ENCODE peak calls at places on chromosomes 6 and 20, in seven cellular contexts. S, C, R, T, D, O and B are unnamed samples.

GRCh38 chr20:4027590-4028265 is 12.4 kb upstream of the RNF24 start:
- DNase-seq in C (no peak), S (no peak), O (no peak), D (no peak), T (no peak), R (no peak), B (no peak)

GRCh38 chr6:164897523-164898094 is 411.8 kb downstream of the C6orf118 start:
- DNase-seq in R (no peak), D (no peak), S (no peak), O (no peak), C (no peak), T (no peak), B (peak)

GRCh38 chr6:156955494-156956183 is 178.5 kb downstream of the ARID1B start:
- DNase-seq in S (no peak), C (peak), O (no peak), R (peak), D (peak), T (no peak), B (no peak)

GRCh38 chr6:73216859-73217258 is 8.4 kb downstream of the KHDC1L start:
- DNase-seq in D (no peak), R (no peak), T (no peak), C (no peak), O (no peak), S (no peak), B (no peak)

GRCh38 chr6:130216630-130217029 is 6.1 kb downstream of the SAMD3 start:
- DNase-seq in D (no peak), C (no peak), T (no peak), R (no peak), S (no peak), O (no peak), B (no peak)

GRCh38 chr20:17624070-17624469 is 54.2 kb downstream of the DSTN start:
- DNase-seq in D (no peak), O (no peak), R (no peak), C (no peak), T (no peak), S (no peak), B (no peak)

GRCh38 chr6:20916081-20916480 is 381.8 kb downstream of the CDKAL1 start:
- DNase-seq in R (peak), O (no peak), T (no peak), D (peak), C (peak), S (peak), B (no peak)

GRCh38 chr6:85472744-85473143 is 22.9 kb downstream of the NT5E start:
- DNase-seq in O (no peak), S (peak), T (no peak), D (peak), C (peak), R (no peak), B (no peak)

GRCh38 chr6:16999486-17000436 is 102.1 kb upstream of the STMND1 start:
- DNase-seq in C (peak), R (peak), O (no peak), S (peak), D (peak), T (no peak), B (no peak)

GRCh38 chr6:20534906-20535305 is 649 bp downstream of the CDKAL1 start:
- DNase-seq in R (no peak), S (no peak), O (no peak), C (no peak), D (no peak), T (no peak), B (no peak)

GRCh38 chr20:54140927-54141566 is 32.7 kb downstream of the CYP24A1 start:
- DNase-seq in S (peak), O (no peak), T (peak), D (peak), R (peak), C (peak), B (no peak)

GRCh38 chr20:21510995-21511394 is 2.9 kb downstream of the NKX2-2 start:
- DNase-seq in O (no peak), T (no peak), S (no peak), C (no peak), R (no peak), D (no peak), B (no peak)

GRCh38 chr6:147793871-147794643 is 285.6 kb downstream of the SAMD5 start:
- DNase-seq in O (no peak), D (no peak), R (no peak), T (no peak), S (no peak), C (no peak), B (no peak)

GRCh38 chr20:675453-676314 is at the start of gene SCRT2:
- DNase-seq in R (peak), O (peak), C (peak), T (peak), D (peak), S (peak), B (peak)

GRCh38 chr6:115544765-115545409 is 515.8 kb downstream of the FRK start:
- DNase-seq in O (no peak), S (no peak), C (no peak), T (no peak), R (no peak), D (no peak), B (no peak)

GRCh38 chr6:5967594-5967993 is 39.1 kb downstream of the NRN1 start:
- DNase-seq in D (no peak), C (no peak), R (no peak), O (no peak), T (no peak), S (no peak), B (no peak)

GRCh38 chr20:10622657-10623418 is 51.0 kb downstream of the JAG1 start:
- DNase-seq in D (peak), O (no peak), C (peak), T (no peak), R (peak), S (peak), B (no peak)

GRCh38 chr6:125170376-125170775 is 16.8 kb downstream of the TPD52L1 start:
- DNase-seq in D (peak), C (peak), R (peak), O (no peak), T (no peak), S (peak), B (no peak)

GRCh38 chr20:6395695-6396094 is 272.9 kb upstream of the FERMT1 start:
- DNase-seq in C (peak), R (peak), O (no peak), T (no peak), D (peak), S (no peak), B (no peak)

GRCh38 chr6:47787620-47788497 is 6.0 kb downstream of the OPN5 start:
- DNase-seq in O (peak), C (peak), D (peak), S (peak), R (peak), T (peak), B (peak)

GRCh38 chr6:124684621-124685020 is 277.6 kb upstream of the RNF217 start:
- DNase-seq in R (no peak), O (no peak), C (peak), D (no peak), S (no peak), T (no peak), B (no peak)

GRCh38 chr20:25514747-25515340 is 70.5 kb downstream of the NINL start:
- DNase-seq in S (no peak), C (no peak), D (no peak), O (no peak), R (no peak), T (no peak), B (no peak)

GRCh38 chr6:35327349-35328027 is 14.9 kb upstream of the PPARD start:
- DNase-seq in C (peak), D (peak), R (peak), S (peak), T (peak), O (peak), B (peak)

GRCh38 chr6:158805698-158806373 is 13.3 kb downstream of the EZR start:
- DNase-seq in T (no peak), R (no peak), D (no peak), C (no peak), S (no peak), O (no peak), B (no peak)

GRCh38 chr6:145043926-145044500 is 691.3 kb downstream of the EPM2A start:
- DNase-seq in O (no peak), C (no peak), T (no peak), D (no peak), S (no peak), R (no peak), B (no peak)

GRCh38 chr6:145044606-145045275 is 690.6 kb downstream of the EPM2A start:
- DNase-seq in C (peak), D (peak), R (peak), S (peak), O (no peak), T (no peak), B (peak)

GRCh38 chr6:145036848-145037567 is 698.3 kb downstream of the EPM2A start:
- DNase-seq in D (peak), O (no peak), R (peak), S (no peak), T (no peak), C (peak), B (no peak)

GRCh38 chr6:145042559-145042958 is 692.8 kb downstream of the EPM2A start:
- DNase-seq in R (no peak), O (no peak), T (peak), D (no peak), C (no peak), S (no peak), B (no peak)
- TF ChIP-seq CTCF in R (peak), O (no peak), T (peak), D (no peak), C (peak), S (peak), B (no peak)

GRCh38 chr20:57907131-57908083 is 197.6 kb upstream of the PMEPA1 start:
- DNase-seq in S (no peak), R (peak), O (no peak), D (no peak), T (no peak), C (no peak), B (no peak)

GRCh38 chr20:57904706-57905105 is 194.9 kb upstream of the PMEPA1 start:
- DNase-seq in S (no peak), C (no peak), D (no peak), R (no peak), O (no peak), T (no peak), B (no peak)

GRCh38 chr20:57902478-57902877 is 192.7 kb upstream of the PMEPA1 start:
- DNase-seq in R (peak), D (peak), O (no peak), C (peak), S (peak), T (no peak), B (no peak)

GRCh38 chr20:57908226-57908625 is 198.4 kb upstream of the PMEPA1 start:
- DNase-seq in T (no peak), R (no peak), D (no peak), C (no peak), S (no peak), O (no peak), B (no peak)

GRCh38 chr20:57905448-57905847 is 195.6 kb upstream of the PMEPA1 start:
- DNase-seq in C (no peak), T (no peak), R (no peak), O (no peak), S (no peak), D (no peak), B (no peak)
- TF ChIP-seq CTCF in C (no peak), T (no peak), R (no peak), O (no peak), S (no peak), D (no peak), B (no peak)

DNA sequence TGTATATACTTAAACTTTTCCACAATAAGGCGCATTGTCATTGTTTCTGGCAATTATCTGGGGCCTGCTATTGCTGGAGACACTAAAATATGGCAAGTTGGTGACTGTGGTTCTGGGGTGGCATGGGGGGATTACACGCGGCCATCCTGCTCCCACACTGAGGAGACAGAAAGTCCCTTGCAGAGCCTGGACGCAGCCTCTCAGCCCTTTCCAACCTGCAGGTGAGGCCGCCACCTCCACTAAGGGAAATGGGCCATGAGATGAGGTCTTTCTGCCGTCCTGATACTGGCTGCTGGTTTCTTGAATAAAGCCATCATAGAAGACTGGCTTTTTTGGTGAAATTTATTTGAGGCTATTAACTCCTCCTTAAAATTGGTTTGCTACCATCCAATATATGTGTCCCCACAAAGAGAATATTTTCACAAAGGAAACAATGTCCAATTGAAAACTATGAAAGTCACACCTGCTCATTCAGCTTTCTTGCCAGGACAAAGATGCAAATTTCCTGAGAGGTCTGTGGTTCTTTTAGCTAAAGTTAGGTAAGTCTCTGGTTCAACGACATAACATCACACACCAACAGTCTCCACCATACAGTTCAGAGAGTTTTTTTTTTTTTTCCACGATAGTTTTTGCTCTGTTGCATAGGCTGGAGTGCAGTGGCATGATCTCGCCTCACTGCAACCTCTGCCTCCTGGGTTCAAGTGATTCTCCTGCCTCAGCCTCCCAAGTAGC is 13.0 kb downstream of the TXNDC5 start:
- DNase-seq in O (no peak), C (no peak), T (no peak), R (no peak), D (no peak), S (no peak), B (no peak)
- TF ChIP-seq CTCF in O (no peak), C (no peak), T (no peak), R (no peak), D (no peak), S (no peak), B (no peak)

DNA sequence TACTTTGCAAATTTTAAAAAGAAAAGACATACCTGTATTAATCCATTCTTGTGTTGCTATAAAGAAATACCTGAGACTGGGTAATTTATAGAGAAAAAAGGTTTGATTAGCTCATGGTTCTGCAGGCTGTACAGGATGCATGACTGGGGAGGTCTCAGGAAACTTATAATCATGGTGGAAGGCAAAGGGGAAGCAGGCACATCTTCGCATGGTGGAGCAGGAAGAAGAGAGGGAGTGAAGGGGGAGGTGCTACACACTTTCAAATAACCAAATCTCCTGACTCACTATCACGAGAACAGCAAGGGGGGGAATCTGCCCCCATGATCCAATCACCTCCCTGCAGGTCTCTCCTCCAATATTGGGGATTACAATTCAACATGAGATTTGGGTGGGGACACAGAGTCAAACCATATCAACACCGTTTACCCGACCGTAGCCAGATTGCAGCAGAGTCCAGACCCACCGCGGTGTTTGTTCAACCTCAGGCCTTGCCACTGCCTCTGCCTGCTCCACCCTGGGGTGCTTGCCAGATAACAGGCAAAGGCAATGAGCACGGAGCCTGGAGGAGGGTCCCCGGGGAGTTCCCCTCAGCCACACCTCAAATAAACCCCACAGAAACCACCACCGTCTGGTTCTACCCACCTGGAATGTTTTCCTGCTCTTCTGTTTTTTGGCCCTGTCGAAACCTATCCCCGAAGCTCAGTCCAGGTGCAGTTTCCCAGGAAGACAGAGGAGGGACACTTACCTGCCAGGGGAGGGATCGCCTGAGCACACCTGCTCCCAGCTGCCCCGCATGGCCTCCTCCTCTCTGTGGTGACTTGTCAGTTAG is 142.2 kb upstream of the AFDN start:
- DNase-seq in R (no peak), S (no peak), C (no peak), O (no peak), T (no peak), D (no peak), B (no peak)
- TF ChIP-seq CTCF in R (no peak), S (no peak), C (no peak), O (no peak), T (no peak), D (no peak), B (no peak)

GRCh38 chr20:44111712-44112335 is 75.2 kb downstream of the JPH2 start:
- DNase-seq in S (peak), D (peak), C (peak), O (no peak), R (peak), T (no peak), B (no peak)

GRCh38 chr20:44112889-44113641 is 73.9 kb downstream of the JPH2 start:
- DNase-seq in R (no peak), S (no peak), C (no peak), T (no peak), D (no peak), O (no peak), B (no peak)

GRCh38 chr20:44110816-44111568 is 76.0 kb downstream of the JPH2 start:
- DNase-seq in O (no peak), D (no peak), C (no peak), S (no peak), T (no peak), R (no peak), B (no peak)

GRCh38 chr20:44112456-44112855 is 74.5 kb downstream of the JPH2 start:
- DNase-seq in D (no peak), C (no peak), R (no peak), S (no peak), O (no peak), T (no peak), B (no peak)

GRCh38 chr20:44109951-44110361 is 77.0 kb downstream of the JPH2 start:
- DNase-seq in D (peak), S (no peak), R (peak), C (no peak), O (no peak), T (no peak), B (no peak)
- TF ChIP-seq CTCF in D (peak), S (peak), R (peak), C (peak), O (no peak), T (peak), B (no peak)

GRCh38 chr6:22722913-22723312 is 153.5 kb downstream of the HDGFL1 start:
- DNase-seq in S (no peak), O (no peak), D (no peak), R (no peak), C (no peak), T (no peak), B (no peak)

GRCh38 chr6:22732186-22732970 is 163.0 kb downstream of the HDGFL1 start:
- DNase-seq in R (no peak), D (peak), O (no peak), S (no peak), T (no peak), C (no peak), B (no peak)

DNA sequence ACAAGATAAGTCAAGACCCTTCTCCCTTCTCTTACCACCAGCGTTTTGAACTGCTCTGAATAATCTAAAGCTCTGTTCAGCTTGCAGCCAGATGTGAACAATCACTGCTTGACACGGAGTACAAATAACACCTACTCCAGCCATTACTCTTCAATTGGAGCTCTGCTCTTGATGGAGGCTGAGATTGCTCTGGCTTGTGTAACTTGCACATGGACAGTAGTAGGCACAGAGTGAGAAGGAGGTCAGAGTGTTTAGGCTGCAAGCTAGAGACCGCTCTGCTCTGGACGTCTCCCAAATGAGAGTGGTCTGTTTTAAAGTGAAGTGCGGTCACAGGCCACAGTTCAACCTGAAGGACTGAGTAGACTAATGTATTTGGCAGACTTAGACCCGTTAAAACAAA is 158.3 kb downstream of the HDGFL1 start:
- DNase-seq in T (no peak), O (no peak), D (peak), R (peak), C (no peak), S (no peak), B (no peak)
- TF ChIP-seq CTCF in T (no peak), O (no peak), D (no peak), R (no peak), C (no peak), S (no peak), B (no peak)

DNA sequence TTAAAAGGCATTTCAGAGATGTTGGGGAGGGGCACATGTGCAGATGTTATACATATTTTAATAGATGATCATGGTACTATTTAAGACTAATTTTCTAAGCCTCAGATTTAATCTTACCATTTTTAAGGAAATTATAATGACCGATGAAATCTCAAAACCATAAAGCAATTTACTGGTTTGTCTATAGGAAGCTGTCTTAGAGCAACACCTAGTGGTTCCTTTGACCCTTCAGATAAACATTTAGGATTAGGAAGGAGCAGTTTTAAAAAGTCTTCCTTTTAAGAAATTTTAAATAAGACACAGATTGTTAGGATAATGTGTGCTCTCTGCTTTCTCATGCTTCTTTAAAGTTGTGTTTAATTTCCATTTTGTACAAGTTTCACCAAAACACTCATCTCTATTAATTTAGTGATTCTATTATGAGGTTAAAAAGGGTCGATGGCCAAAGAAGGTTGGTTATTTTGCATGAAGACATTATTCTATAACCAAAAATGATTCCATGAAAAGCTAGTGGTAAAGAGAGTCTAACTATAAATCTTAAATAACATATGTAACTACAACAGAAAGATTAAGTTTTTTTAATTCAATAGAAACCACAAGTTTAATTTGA is 376.4 kb downstream of the HACE1 start:
- DNase-seq in O (no peak), T (peak), S (no peak), C (peak), D (peak), R (peak), B (no peak)
- TF ChIP-seq CTCF in O (peak), T (peak), S (peak), C (peak), D (peak), R (peak), B (no peak)